ENCODE peak calls at places on chromosomes 13 and 19, in ten cellular contexts. K, S, B, H, G, X, O, M, Z and F are unnamed samples.

GRCh38 chr19:18848860-18849661 is 17.3 kb downstream of the UPF1 start:
- DNase-seq in K (no peak), S (peak), B (peak), H (peak), G (no peak), X (peak), O (no peak), M (peak), Z (peak), F (no peak)

GRCh38 chr19:39996218-39996810 is 546 bp upstream of the ZNF546 start:
- DNase-seq in K (no peak), S (no peak), B (peak), H (peak), G (no peak), X (no peak), O (no peak), M (peak), Z (peak), F (no peak)

GRCh38 chr13:94312511-94313191 is 166.8 kb downstream of the DCT start:
- DNase-seq in K (no peak), S (no peak), B (no peak), H (no peak), G (no peak), X (no peak), O (no peak), M (no peak), Z (no peak), F (no peak)

GRCh38 chr19:57241181-57241580 is 749 bp downstream of the ZNF805 start:
- DNase-seq in K (no peak), S (no peak), B (no peak), H (peak), G (no peak), X (no peak), O (no peak), M (peak), Z (peak), F (no peak)

GRCh38 chr13:39768962-39769361 is 113.5 kb downstream of the COG6 start:
- DNase-seq in K (no peak), S (no peak), B (no peak), H (no peak), G (no peak), X (no peak), O (no peak), M (no peak), Z (peak), F (no peak)

GRCh38 chr13:49681837-49682236 is 9.4 kb downstream of the EBPL start:
- DNase-seq in K (no peak), S (no peak), B (no peak), H (peak), G (no peak), X (no peak), O (no peak), M (peak), Z (no peak), F (no peak)

GRCh38 chr13:36453518-36453917 is 21.2 kb downstream of the CCNA1 start:
- DNase-seq in K (no peak), S (no peak), B (no peak), H (peak), G (no peak), X (no peak), O (no peak), M (no peak), Z (peak), F (no peak)

GRCh38 chr13:28423010-28423409 is 71.9 kb downstream of the FLT1 start:
- DNase-seq in K (no peak), S (peak), B (no peak), H (no peak), G (no peak), X (peak), O (no peak), M (no peak), Z (no peak), F (no peak)

GRCh38 chr13:61695147-61695546 is 279.5 kb upstream of the PCDH20 start:
- DNase-seq in K (no peak), S (no peak), B (no peak), H (no peak), G (no peak), X (no peak), O (no peak), M (no peak), Z (no peak), F (no peak)

GRCh38 chr13:61255035-61255796 is 160.4 kb downstream of the PCDH20 start:
- DNase-seq in K (no peak), S (no peak), B (peak), H (no peak), G (no peak), X (no peak), O (no peak), M (peak), Z (no peak), F (no peak)

GRCh38 chr19:43439183-43440063 is 24.7 kb downstream of the TEX101 start:
- DNase-seq in K (no peak), S (no peak), B (no peak), H (peak), G (no peak), X (no peak), O (no peak), M (peak), Z (peak), F (no peak)

GRCh38 chr19:39676004-39676403 is 20.3 kb downstream of the LGALS16 start:
- DNase-seq in K (no peak), S (no peak), B (no peak), H (no peak), G (no peak), X (no peak), O (no peak), M (no peak), Z (no peak), F (no peak)

GRCh38 chr13:114002009-114002544 is 28.2 kb upstream of the C13orf46 start:
- DNase-seq in K (no peak), S (no peak), B (no peak), H (no peak), G (no peak), X (peak), O (no peak), M (no peak), Z (no peak), F (no peak)

GRCh38 chr19:39074942-39075341 is 9.2 kb upstream of the ACP7 start:
- DNase-seq in K (no peak), S (no peak), B (no peak), H (no peak), G (no peak), X (no peak), O (no peak), M (no peak), Z (no peak), F (no peak)

GRCh38 chr19:44447864-44448674 is at the start of gene ZNF229:
- DNase-seq in K (peak), S (peak), B (peak), H (peak), G (peak), X (peak), O (peak), M (peak), Z (peak), F (peak)

GRCh38 chr19:3320354-3320670 is 46.1 kb upstream of the NFIC start:
- DNase-seq in K (no peak), S (no peak), B (no peak), H (no peak), G (no peak), X (no peak), O (no peak), M (no peak), Z (no peak), F (no peak)

GRCh38 chr19:15244808-15245207 is 12.6 kb upstream of the EPHX3 start:
- DNase-seq in K (no peak), S (no peak), B (no peak), H (no peak), G (no peak), X (no peak), O (no peak), M (no peak), Z (no peak), F (no peak)

GRCh38 chr13:98144501-98145350 is 1.8 kb downstream of the FARP1 start:
- DNase-seq in K (no peak), S (no peak), B (peak), H (peak), G (no peak), X (peak), O (no peak), M (peak), Z (peak), F (no peak)

GRCh38 chr19:12202250-12202649 is 39.4 kb downstream of the ZNF136 start:
- DNase-seq in K (no peak), S (peak), B (no peak), H (no peak), G (no peak), X (peak), O (no peak), M (no peak), Z (no peak), F (no peak)

GRCh38 chr13:67052550-67053237 is 177.4 kb downstream of the PCDH9 start:
- DNase-seq in K (no peak), S (no peak), B (no peak), H (no peak), G (no peak), X (no peak), O (no peak), M (no peak), Z (no peak), F (no peak)

DNA sequence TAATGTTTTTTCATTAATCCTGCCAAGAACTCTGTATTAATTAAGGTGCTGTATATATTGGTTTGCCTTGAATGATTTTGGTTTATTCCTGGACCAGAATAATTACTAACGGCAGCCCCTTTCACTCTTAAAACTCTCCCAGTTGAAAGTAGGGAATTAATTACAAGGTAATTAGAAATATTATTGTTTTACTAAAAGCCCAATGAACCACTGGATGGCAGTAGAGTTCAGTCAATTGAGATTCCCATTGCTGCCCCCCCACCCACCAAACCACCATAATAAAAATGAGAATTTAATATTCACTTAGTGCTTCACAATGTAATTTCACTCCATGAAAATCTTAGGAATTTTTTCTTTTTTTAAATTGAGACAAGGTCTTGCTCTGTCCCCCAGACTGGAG is 13.7 kb downstream of the WBP4 start:
- DNase-seq in K (no peak), S (no peak), B (peak), H (peak), G (no peak), X (no peak), O (no peak), M (peak), Z (peak), F (no peak)
- TF ChIP-seq CTCF in K (peak), S (peak), B (peak), H (peak), G (peak), X (peak), O (peak), M (peak), Z (peak), F (peak)

GRCh38 chr19:6423499-6424189 is 967 bp downstream of the KHSRP start:
- DNase-seq in K (no peak), S (no peak), B (peak), H (peak), G (no peak), X (no peak), O (no peak), M (peak), Z (peak), F (no peak)
- TF ChIP-seq CTCF in K (no peak), S (no peak), B (no peak), H (no peak), G (no peak), X (no peak), O (no peak), M (no peak), Z (no peak), F (no peak)

GRCh38 chr19:30664358-30665058 is 292.3 kb downstream of the ZNF536 start:
- DNase-seq in K (no peak), S (peak), B (peak), H (peak), G (no peak), X (no peak), O (no peak), M (peak), Z (peak), F (no peak)
- TF ChIP-seq CTCF in K (peak), S (peak), B (peak), H (peak), G (peak), X (no peak), O (peak), M (no peak), Z (no peak), F (peak)

GRCh38 chr13:92613921-92614320 is 612.7 kb upstream of the GPC6 start:
- DNase-seq in K (no peak), S (no peak), B (no peak), H (no peak), G (no peak), X (no peak), O (no peak), M (no peak), Z (no peak), F (no peak)
- TF ChIP-seq CTCF in K (no peak), S (no peak), B (no peak), H (no peak), G (no peak), X (no peak), O (no peak), M (no peak), Z (no peak), F (no peak)

DNA sequence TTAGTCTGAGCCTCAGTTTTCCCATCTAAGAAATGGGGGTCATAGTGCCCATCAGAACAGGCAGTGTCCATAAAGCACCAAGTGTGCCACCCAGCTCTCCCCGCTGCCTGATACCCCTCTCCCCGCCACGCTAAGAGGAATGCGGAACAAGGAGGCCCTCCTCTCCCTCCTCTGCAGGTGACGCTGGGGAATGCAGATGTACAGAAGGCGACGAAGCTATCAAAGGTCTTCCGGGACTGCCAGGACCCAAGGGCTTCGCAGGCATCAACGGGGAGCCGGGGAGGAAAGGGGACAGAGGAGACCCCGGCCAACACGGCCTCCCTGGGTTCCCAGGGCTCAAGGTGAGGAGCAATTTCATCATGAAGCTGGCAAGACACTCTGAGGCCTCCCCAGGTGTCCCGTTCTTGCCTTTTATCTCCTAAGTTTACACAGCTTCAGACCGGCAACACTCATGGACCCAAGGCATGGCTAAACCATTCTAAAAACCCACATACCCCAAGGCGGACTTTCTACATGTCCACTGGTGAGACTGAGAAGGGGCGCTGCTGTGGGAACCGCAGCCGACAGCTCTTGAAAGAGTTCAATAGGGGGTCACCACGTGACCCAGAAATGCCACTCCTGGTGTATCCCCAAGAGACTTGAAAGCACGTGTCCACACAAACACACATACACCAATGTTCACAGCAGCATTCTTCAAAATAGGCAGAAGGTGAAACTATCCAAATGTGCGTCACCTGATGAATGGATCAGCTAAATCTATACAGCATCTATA is 102.7 kb downstream of the RAB20 start:
- DNase-seq in K (no peak), S (no peak), B (no peak), H (no peak), G (no peak), X (no peak), O (no peak), M (no peak), Z (no peak), F (no peak)
- TF ChIP-seq CTCF in K (no peak), S (no peak), B (no peak), H (no peak), G (no peak), X (no peak), O (no peak), M (no peak), Z (no peak), F (no peak)

DNA sequence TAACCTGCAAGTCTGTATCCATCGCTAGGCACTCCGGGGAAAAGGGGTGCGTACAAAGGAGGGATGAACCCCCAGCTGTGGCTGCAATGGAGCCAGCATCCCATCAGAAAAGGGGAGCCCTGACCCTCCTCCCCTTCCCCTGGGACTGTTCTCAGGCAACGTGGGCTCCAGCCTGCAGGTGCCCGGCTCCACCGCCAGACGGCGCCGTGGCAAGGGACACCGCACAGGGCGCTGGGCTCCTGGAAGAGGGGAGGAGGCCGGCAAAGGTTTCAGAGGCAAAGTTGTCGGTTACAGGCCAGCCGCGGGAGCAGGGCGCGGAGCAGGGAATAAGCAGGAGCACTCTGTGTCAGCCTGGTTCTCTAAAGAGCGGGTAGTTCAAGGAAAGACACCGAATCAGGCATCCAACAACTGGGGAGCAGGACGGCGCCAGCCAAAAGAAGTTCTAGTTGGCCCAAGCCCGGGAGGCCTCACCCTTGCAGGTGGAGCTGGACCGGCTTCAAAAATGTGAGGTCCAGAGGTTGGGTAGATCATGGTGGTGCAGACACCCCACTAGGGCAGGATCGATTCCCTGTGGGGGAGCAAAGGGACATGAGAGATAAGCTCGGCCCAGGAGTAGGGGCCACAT is 53.0 kb upstream of the ATP12A start:
- DNase-seq in K (peak), S (no peak), B (no peak), H (peak), G (peak), X (no peak), O (no peak), M (peak), Z (no peak), F (peak)
- TF ChIP-seq CTCF in K (peak), S (peak), B (peak), H (peak), G (peak), X (peak), O (no peak), M (peak), Z (peak), F (peak)

DNA sequence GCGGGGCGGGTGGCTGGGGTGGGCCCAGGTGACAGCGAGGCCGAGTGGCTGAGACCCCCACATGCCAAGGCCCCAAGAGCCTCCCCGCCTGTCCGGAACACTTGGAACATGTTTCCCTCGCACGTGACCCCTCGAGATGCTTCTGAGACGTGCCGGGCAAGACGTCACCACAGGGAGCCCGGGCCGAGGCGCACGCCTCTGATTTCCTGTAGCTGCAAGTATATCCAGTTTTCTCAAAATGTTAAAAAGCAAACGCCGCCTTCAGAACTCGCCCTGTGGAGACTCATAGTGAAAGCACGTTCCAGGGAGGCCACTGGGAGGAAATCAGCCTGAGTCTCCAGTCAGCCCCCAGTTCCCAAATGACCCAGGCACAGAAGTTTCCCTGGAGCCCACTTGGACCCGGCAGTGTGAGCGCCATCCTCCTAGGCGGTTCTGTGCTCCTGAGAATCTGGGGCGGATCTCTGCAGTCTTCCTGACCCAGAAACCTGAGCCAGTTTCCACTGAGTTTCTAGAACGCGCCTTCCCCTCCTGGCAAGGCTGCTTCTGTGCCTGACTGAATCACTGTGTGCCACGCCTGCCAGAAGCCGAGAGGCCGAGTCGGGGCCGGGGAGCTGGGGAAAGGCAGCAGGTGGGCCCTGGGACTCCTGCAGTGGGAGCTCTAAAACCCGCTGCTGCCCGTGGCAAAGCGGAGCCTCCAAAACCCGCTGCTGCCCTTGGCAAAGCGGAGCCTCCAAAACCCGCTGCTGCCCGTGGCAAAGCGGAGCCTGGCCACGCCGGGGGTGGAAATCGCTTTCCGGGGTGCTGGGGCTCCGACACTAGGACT is 179.3 kb downstream of the KDM4B start:
- DNase-seq in K (no peak), S (peak), B (no peak), H (peak), G (no peak), X (no peak), O (peak), M (no peak), Z (peak), F (no peak)
- TF ChIP-seq CTCF in K (no peak), S (no peak), B (no peak), H (no peak), G (no peak), X (no peak), O (no peak), M (no peak), Z (no peak), F (no peak)